ENCODE peak calls at places on chromosomes 12 and 14, in ten cellular contexts. Y, D, P, E, B, C, Q, N, R and F are unnamed samples.

GRCh38 chr14:102251161-102251560 is 53.8 kb downstream of the MOK start:
- DNase-seq in N (no peak), B (no peak), D (no peak), R (no peak), C (peak; percentile 5), Y (no peak), P (no peak), E (no peak), Q (no peak), F (no peak)

GRCh38 chr12:94874986-94875312 is 128.5 kb downstream of the NDUFA12 start:
- DNase-seq in Q (no peak), P (no peak), R (peak; percentile 9), C (no peak), B (no peak), Y (no peak), E (no peak), N (no peak), D (no peak), F (no peak)

GRCh38 chr12:132561784-132562156 is 48.6 kb downstream of the LRCOL1 start:
- DNase-seq in B (peak; percentile 34), Y (peak; percentile 38), N (no peak), P (peak; percentile 12), E (peak; percentile 37), C (no peak), D (no peak), R (peak; percentile 62), Q (no peak), F (no peak)

GRCh38 chr14:29654910-29655590 is 272.6 kb downstream of the PRKD1 start:
- DNase-seq in C (no peak), R (no peak), D (no peak), P (no peak), Y (peak; percentile 85), N (peak; percentile 45), Q (no peak), B (no peak), E (no peak), F (no peak)

GRCh38 chr12:116969615-116970575 is 59.1 kb downstream of the FBXW8 start:
- DNase-seq in D (no peak), Q (no peak), N (peak; percentile 68), Y (peak; percentile 96), B (peak; percentile 63), E (no peak), P (no peak), R (no peak), C (peak; percentile 86), F (no peak)

GRCh38 chr12:45336762-45337596 is 121.1 kb downstream of the ANO6 start:
- DNase-seq in E (no peak), P (no peak), R (no peak), C (no peak), D (no peak), B (peak; percentile 36), N (peak; percentile 91), Q (no peak), Y (no peak), F (no peak)

GRCh38 chr12:52907092-52907810 is 2.4 kb upstream of the KRT8 start:
- DNase-seq in Q (no peak), B (no peak), Y (no peak), R (peak; percentile 74), P (no peak), N (peak; percentile 33), E (no peak), C (peak; percentile 73), D (no peak), F (no peak)

GRCh38 chr12:29741342-29742241 is 42.1 kb downstream of the TMTC1 start:
- DNase-seq in R (no peak), N (peak; percentile 94), P (no peak), E (no peak), Q (no peak), C (no peak), Y (no peak), B (no peak), D (no peak), F (no peak)

GRCh38 chr12:124395986-124396385 is 101.1 kb downstream of the RFLNA start:
- DNase-seq in P (no peak), D (no peak), B (no peak), Q (no peak), R (no peak), Y (no peak), E (no peak), C (no peak), N (no peak), F (no peak)

GRCh38 chr12:120339256-120339655 is 11.7 kb upstream of the PLA2G1B start:
- DNase-seq in R (no peak), B (no peak), D (no peak), E (no peak), P (no peak), C (no peak), Y (no peak), Q (no peak), N (no peak), F (no peak)

GRCh38 chr14:88004637-88005036 is 298 bp upstream of the GPR65 start:
- DNase-seq in N (no peak), P (no peak), Q (no peak), E (no peak), D (no peak), Y (no peak), R (no peak), C (no peak), B (no peak), F (no peak)

GRCh38 chr14:69045857-69046351 is 66.8 kb upstream of the ACTN1 start:
- DNase-seq in D (no peak), E (no peak), Y (no peak), N (peak; percentile 53), R (no peak), Q (no peak), P (no peak), B (peak; percentile 40), C (no peak), F (no peak)

GRCh38 chr14:59371762-59372161 is 93.4 kb downstream of the GPR135 start:
- DNase-seq in Q (no peak), N (no peak), P (no peak), R (no peak), Y (no peak), B (no peak), D (no peak), E (no peak), C (no peak), F (no peak)

GRCh38 chr12:14272954-14273910 is 92.2 kb upstream of the ATF7IP start:
- DNase-seq in B (no peak), C (no peak), Y (peak; percentile 53), E (no peak), P (peak; percentile 94), Q (no peak), R (no peak), D (no peak), N (no peak), F (no peak)

GRCh38 chr12:4489551-4489950 is 43.9 kb upstream of the FGF6 start:
- DNase-seq in N (no peak), D (no peak), Y (no peak), E (no peak), B (no peak), R (no peak), C (no peak), Q (no peak), P (no peak), F (no peak)

GRCh38 chr12:13223941-13224340 is 27.4 kb downstream of the EMP1 start:
- DNase-seq in C (no peak), D (no peak), P (no peak), B (peak; percentile 58), Q (no peak), Y (no peak), R (no peak), E (no peak), N (peak; percentile 66), F (no peak)

GRCh38 chr12:92571169-92571568 is 131.6 kb upstream of the PLEKHG7 start:
- DNase-seq in B (no peak), D (no peak), C (no peak), P (no peak), N (no peak), Y (no peak), Q (no peak), R (no peak), E (no peak), F (no peak)

GRCh38 chr12:106648736-106649135 is 65.9 kb downstream of the RFX4 start:
- DNase-seq in Q (no peak), B (no peak), Y (no peak), P (no peak), D (no peak), E (no peak), N (peak; percentile 2), R (no peak), C (no peak), F (no peak)

GRCh38 chr12:7907009-7907408 is 29.0 kb downstream of the SLC2A3 start:
- DNase-seq in Y (no peak), N (peak; percentile 31), R (peak; percentile 40), D (no peak), E (peak; percentile 35), B (peak; percentile 45), P (no peak), C (no peak), Q (no peak), F (peak; percentile 74)

GRCh38 chr12:24364921-24365320 is 415.5 kb upstream of the SOX5 start:
- DNase-seq in N (peak; percentile 18), E (no peak), C (no peak), P (no peak), Q (no peak), R (no peak), B (no peak), Y (no peak), D (no peak), F (no peak)